ENCODE peak calls at places on chromosomes 7 and 10, in ten cellular contexts. V, D, T, Y, J, M, P, G, N and X are unnamed samples.

GRCh38 chr10:110395350-110396283 is 90.9 kb upstream of the SMNDC1 start:
- DNase-seq in V (peak), D (peak), T (peak), Y (peak), J (peak), M (peak), P (peak), G (peak), N (peak), X (peak)

GRCh38 chr7:139936760-139937310 is 107.8 kb downstream of the TBXAS1 start:
- DNase-seq in V (peak), D (peak), T (peak), Y (no peak), J (no peak), M (no peak), P (no peak), G (no peak), N (peak), X (no peak)

GRCh38 chr7:48084727-48085432 is 4.2 kb upstream of the UPP1 start:
- DNase-seq in V (peak), D (peak), T (peak), Y (peak), J (peak), M (peak), P (peak), G (no peak), N (peak), X (peak)

GRCh38 chr7:84100866-84101265 is 93.7 kb downstream of the SEMA3A start:
- DNase-seq in V (peak), D (peak), T (peak), Y (peak), J (no peak), M (no peak), P (no peak), G (no peak), N (no peak), X (no peak)

GRCh38 chr7:121005996-121006565 is 17.6 kb downstream of the CPED1 start:
- DNase-seq in V (no peak), D (no peak), T (no peak), Y (no peak), J (no peak), M (no peak), P (no peak), G (no peak), N (no peak), X (no peak)

GRCh38 chr7:18803880-18804279 is 308.3 kb downstream of the HDAC9 start:
- DNase-seq in V (no peak), D (no peak), T (no peak), Y (no peak), J (no peak), M (no peak), P (no peak), G (no peak), N (no peak), X (no peak)

GRCh38 chr7:93895859-93896258 is 5.3 kb upstream of the TFPI2 start:
- DNase-seq in V (no peak), D (no peak), T (no peak), Y (no peak), J (no peak), M (no peak), P (no peak), G (no peak), N (no peak), X (no peak)

GRCh38 chr7:33392143-33392542 is 262.8 kb downstream of the BBS9 start:
- DNase-seq in V (no peak), D (no peak), T (no peak), Y (no peak), J (no peak), M (no peak), P (no peak), G (no peak), N (no peak), X (no peak)

GRCh38 chr10:36086976-36087726 is 445.1 kb upstream of the FZD8 start:
- DNase-seq in V (no peak), D (no peak), T (no peak), Y (no peak), J (no peak), M (no peak), P (no peak), G (no peak), N (no peak), X (no peak)

GRCh38 chr10:14327535-14327934 is 3.2 kb downstream of the FRMD4A start:
- DNase-seq in V (no peak), D (no peak), T (no peak), Y (no peak), J (no peak), M (no peak), P (no peak), G (no peak), N (no peak), X (no peak)

GRCh38 chr7:77794000-77794399 is 4.2 kb downstream of the TMEM60 start:
- DNase-seq in V (no peak), D (no peak), T (no peak), Y (no peak), J (no peak), M (no peak), P (no peak), G (no peak), N (no peak), X (no peak)

GRCh38 chr10:120011359-120012132 is 119.0 kb downstream of the SEC23IP start:
- DNase-seq in V (no peak), D (no peak), T (no peak), Y (no peak), J (no peak), M (peak), P (no peak), G (no peak), N (no peak), X (no peak)

GRCh38 chr7:154978045-154978444 is 24.9 kb downstream of the PAXIP1 start:
- DNase-seq in V (no peak), D (no peak), T (no peak), Y (no peak), J (no peak), M (no peak), P (no peak), G (no peak), N (no peak), X (no peak)

GRCh38 chr10:115937756-115938032 is 335.3 kb downstream of the GFRA1 start:
- DNase-seq in V (no peak), D (no peak), T (no peak), Y (no peak), J (no peak), M (no peak), P (no peak), G (no peak), N (no peak), X (no peak)

GRCh38 chr10:12724782-12725579 is 276.5 kb downstream of the CCDC3 start:
- DNase-seq in V (no peak), D (no peak), T (no peak), Y (no peak), J (no peak), M (no peak), P (no peak), G (no peak), N (no peak), X (no peak)

GRCh38 chr10:8042032-8042863 is 12.2 kb upstream of the GATA3 start:
- DNase-seq in V (no peak), D (no peak), T (no peak), Y (no peak), J (no peak), M (no peak), P (no peak), G (no peak), N (no peak), X (no peak)

GRCh38 chr7:7817748-7818147 is 99.3 kb upstream of the RPA3 start:
- DNase-seq in V (no peak), D (no peak), T (no peak), Y (no peak), J (no peak), M (no peak), P (no peak), G (no peak), N (no peak), X (no peak)

GRCh38 chr10:124997246-124997790 is 55.4 kb downstream of the ZRANB1 start:
- DNase-seq in V (no peak), D (no peak), T (no peak), Y (no peak), J (peak), M (no peak), P (peak), G (peak), N (peak), X (no peak)

GRCh38 chr7:123745437-123745836 is 3.4 kb downstream of the WASL start:
- DNase-seq in V (no peak), D (no peak), T (no peak), Y (no peak), J (no peak), M (no peak), P (no peak), G (no peak), N (no peak), X (no peak)

GRCh38 chr7:50981743-50982142 is 199.0 kb upstream of the GRB10 start:
- DNase-seq in V (no peak), D (no peak), T (no peak), Y (no peak), J (no peak), M (no peak), P (no peak), G (no peak), N (no peak), X (no peak)

GRCh38 chr7:50974240-50974639 is 191.5 kb upstream of the GRB10 start:
- DNase-seq in V (no peak), D (no peak), T (no peak), Y (no peak), J (no peak), M (no peak), P (no peak), G (no peak), N (no peak), X (no peak)

GRCh38 chr7:50976064-50976463 is 193.4 kb upstream of the GRB10 start:
- DNase-seq in V (no peak), D (no peak), T (no peak), Y (no peak), J (no peak), M (no peak), P (no peak), G (no peak), N (no peak), X (no peak)

GRCh38 chr7:50982626-50983025 is 199.9 kb upstream of the GRB10 start:
- DNase-seq in V (no peak), D (peak), T (no peak), Y (no peak), J (no peak), M (no peak), P (no peak), G (no peak), N (no peak), X (no peak)

DNA sequence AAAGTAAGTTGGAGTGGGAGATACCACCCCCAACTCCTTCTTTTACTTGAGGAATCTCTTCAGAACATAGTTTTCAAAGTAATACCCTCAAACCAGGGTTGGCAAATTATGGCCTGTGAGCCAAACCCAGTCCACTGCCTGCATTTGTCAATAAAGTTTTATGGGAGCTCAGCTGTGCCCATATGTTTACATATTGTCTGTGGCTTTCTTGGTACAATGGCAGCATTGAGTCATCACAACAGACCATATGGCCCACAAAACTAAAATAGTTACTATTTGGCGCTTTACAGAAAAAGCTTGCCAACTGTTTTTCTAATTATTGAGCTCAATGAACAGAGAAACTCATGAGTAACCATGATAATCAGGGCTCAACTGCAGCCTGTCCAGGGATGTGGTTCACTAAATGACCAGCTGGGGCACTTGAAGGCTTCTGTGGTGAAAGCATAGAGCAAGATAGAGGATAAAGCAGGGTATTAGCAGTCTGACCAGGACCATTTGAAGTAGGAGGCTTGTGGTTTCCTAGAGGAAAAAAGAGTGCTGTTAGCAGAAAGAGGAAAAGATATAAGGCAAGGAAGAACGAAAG is 196.0 kb upstream of the GRB10 start:
- DNase-seq in V (peak), D (peak), T (peak), Y (no peak), J (no peak), M (no peak), P (no peak), G (no peak), N (no peak), X (no peak)
- TF ChIP-seq CTCF in V (peak), D (no peak), T (no peak), Y (peak), J (no peak), M (no peak), P (no peak), G (no peak), N (no peak), X (no peak)

GRCh38 chr10:50554995-50555568 is 68.7 kb downstream of the SGMS1 start:
- DNase-seq in V (peak), D (peak), T (peak), Y (peak), J (no peak), M (no peak), P (no peak), G (no peak), N (no peak), X (no peak)
- TF ChIP-seq CTCF in V (no peak), D (no peak), T (peak), Y (no peak), J (no peak), M (no peak), P (no peak), G (no peak), N (no peak), X (no peak)

DNA sequence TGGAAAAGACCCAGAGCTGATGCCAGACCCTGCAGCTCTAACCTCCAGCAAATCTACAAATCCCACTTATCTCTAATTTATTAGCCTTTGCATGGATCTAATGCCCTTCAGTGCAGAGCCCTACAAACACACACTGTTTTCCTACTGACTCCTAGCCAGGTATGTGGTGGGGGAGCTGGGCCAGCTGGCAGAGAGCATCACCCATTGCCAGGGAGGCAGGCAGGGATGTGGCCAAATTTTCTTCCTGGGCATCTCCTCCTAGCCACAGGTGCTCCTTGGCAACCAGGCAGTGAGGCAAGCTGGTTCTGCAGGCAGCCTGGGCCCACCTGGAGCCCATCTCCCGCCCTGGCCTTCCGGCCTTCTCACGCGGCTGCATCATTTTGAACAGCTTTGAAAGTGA is 55.9 kb upstream of the EMX2 start:
- DNase-seq in V (no peak), D (no peak), T (no peak), Y (no peak), J (no peak), M (no peak), P (no peak), G (no peak), N (no peak), X (no peak)
- TF ChIP-seq CTCF in V (no peak), D (no peak), T (no peak), Y (no peak), J (no peak), M (no peak), P (no peak), G (no peak), N (no peak), X (no peak)

DNA sequence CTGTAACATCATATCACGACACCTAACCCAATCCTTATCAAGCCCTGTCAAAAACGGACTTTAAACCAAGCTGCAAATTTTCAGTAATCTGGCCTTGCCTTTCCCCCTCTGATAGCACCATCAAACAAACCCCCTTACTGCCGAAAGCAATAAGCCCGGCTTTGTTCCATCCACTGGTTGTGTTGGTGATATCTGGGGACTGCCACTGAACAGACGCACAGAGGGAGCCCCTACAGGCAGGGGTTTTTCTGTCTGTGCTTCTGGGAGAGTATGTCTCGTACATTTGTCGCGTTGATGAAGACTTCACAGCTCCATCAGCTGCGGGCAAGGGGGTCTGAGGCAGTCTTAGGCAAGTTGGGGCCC is 550 bp upstream of the PLAU start:
- DNase-seq in V (no peak), D (no peak), T (no peak), Y (no peak), J (peak), M (no peak), P (no peak), G (no peak), N (no peak), X (no peak)
- TF ChIP-seq CTCF in V (no peak), D (no peak), T (no peak), Y (no peak), J (no peak), M (no peak), P (no peak), G (no peak), N (no peak), X (no peak)

DNA sequence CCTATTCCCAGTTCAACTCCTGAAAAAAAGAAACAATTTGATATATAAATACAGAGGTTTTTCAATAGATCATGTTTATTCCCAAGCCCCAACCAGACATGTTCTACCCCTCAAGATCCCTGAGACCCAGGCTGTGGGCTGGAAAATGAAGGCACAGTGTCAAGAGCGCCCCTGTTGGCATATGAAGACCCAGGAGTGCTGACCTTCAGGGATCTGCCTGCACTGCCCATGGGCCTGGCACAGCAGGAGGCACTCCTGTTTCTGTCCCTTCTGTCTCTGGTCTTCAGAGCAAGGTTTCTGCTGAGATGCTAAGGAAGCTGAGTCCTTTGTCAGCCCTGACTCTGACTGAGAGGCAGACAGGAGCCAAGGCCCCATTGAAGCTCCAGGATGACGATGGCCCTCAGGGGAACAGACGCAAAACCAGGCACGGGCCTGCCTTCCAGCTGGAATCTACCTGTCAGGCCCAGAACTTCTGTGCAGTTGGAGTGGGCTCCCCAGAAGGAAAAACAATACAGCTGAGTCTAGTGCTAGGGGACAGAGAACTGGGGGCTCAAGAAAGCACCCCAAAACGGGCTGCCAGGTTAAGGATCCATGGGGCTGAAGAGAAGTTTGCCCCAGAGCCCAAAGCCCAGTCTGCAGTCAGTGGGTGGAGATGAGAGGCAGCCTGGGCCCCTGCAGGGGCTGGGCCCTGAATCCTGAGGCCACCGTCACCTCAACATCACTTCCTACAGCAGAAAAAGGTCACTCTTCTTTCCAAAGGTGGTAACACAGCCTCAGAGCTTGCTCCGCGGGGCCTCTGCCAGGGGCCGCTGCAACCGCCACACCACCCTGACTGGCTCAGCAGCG is 6.7 kb upstream of the AIFM2 start:
- DNase-seq in V (no peak), D (no peak), T (no peak), Y (no peak), J (no peak), M (no peak), P (no peak), G (no peak), N (no peak), X (no peak)
- TF ChIP-seq CTCF in V (no peak), D (no peak), T (no peak), Y (no peak), J (no peak), M (no peak), P (no peak), G (no peak), N (no peak), X (no peak)

GRCh38 chr7:10703981-10704380 is 269.7 kb upstream of the PHF14 start:
- DNase-seq in V (no peak), D (no peak), T (peak), Y (no peak), J (no peak), M (no peak), P (no peak), G (no peak), N (no peak), X (no peak)

GRCh38 chr7:10704653-10705052 is 269.0 kb upstream of the PHF14 start:
- DNase-seq in V (no peak), D (no peak), T (no peak), Y (no peak), J (no peak), M (no peak), P (no peak), G (no peak), N (no peak), X (no peak)

GRCh38 chr7:10707519-10707918 is 266.2 kb upstream of the PHF14 start:
- DNase-seq in V (no peak), D (no peak), T (no peak), Y (no peak), J (no peak), M (no peak), P (no peak), G (no peak), N (no peak), X (no peak)

GRCh38 chr7:10706875-10707493 is 266.7 kb upstream of the PHF14 start:
- DNase-seq in V (no peak), D (no peak), T (no peak), Y (no peak), J (peak), M (no peak), P (no peak), G (no peak), N (no peak), X (no peak)

GRCh38 chr7:10708447-10708846 is 265.2 kb upstream of the PHF14 start:
- DNase-seq in V (no peak), D (no peak), T (peak), Y (no peak), J (no peak), M (no peak), P (peak), G (no peak), N (no peak), X (no peak)
- TF ChIP-seq CTCF in V (no peak), D (no peak), T (peak), Y (no peak), J (no peak), M (no peak), P (peak), G (no peak), N (no peak), X (no peak)

GRCh38 chr10:53256623-53257022 is 484.0 kb upstream of the MBL2 start:
- DNase-seq in V (no peak), D (no peak), T (peak), Y (no peak), J (no peak), M (no peak), P (no peak), G (no peak), N (no peak), X (no peak)
- TF ChIP-seq CTCF in V (no peak), D (no peak), T (no peak), Y (no peak), J (no peak), M (no peak), P (no peak), G (no peak), N (no peak), X (no peak)

GRCh38 chr10:62498271-62498670 is 124.1 kb downstream of the ZNF365 start:
- DNase-seq in V (no peak), D (no peak), T (no peak), Y (no peak), J (no peak), M (no peak), P (no peak), G (no peak), N (no peak), X (no peak)

GRCh38 chr10:62502995-62503613 is 128.9 kb downstream of the ZNF365 start:
- DNase-seq in V (no peak), D (peak), T (peak), Y (peak), J (no peak), M (no peak), P (no peak), G (no peak), N (no peak), X (no peak)

GRCh38 chr10:62496925-62497324 is 122.8 kb downstream of the ZNF365 start:
- DNase-seq in V (no peak), D (no peak), T (no peak), Y (no peak), J (no peak), M (no peak), P (no peak), G (no peak), N (no peak), X (no peak)

GRCh38 chr10:62503871-62504270 is 129.7 kb downstream of the ZNF365 start:
- DNase-seq in V (no peak), D (no peak), T (no peak), Y (no peak), J (no peak), M (no peak), P (no peak), G (no peak), N (no peak), X (no peak)

GRCh38 chr10:62501547-62501946 is 127.4 kb downstream of the ZNF365 start:
- DNase-seq in V (peak), D (peak), T (peak), Y (peak), J (no peak), M (no peak), P (no peak), G (no peak), N (no peak), X (no peak)
- TF ChIP-seq CTCF in V (no peak), D (no peak), T (no peak), Y (no peak), J (no peak), M (no peak), P (no peak), G (no peak), N (no peak), X (no peak)